ENCODE peak calls at places on chromosomes 11 and 22, in seven cellular contexts. I is heart right ventricle; J is cardiac muscle cell; T is mucosa of descending colon; G is lower lobe of right lung; P is CD4-positive, CD25-positive, alpha-beta regulatory T cell; E is PC-9. A is an unnamed sample. For H3K9me3, the result is how much of the 10 kb centered on the place peaks cover.

GRCh38 chr22:42939451-42939881 is 75.5 kb downstream of the PACSIN2 start:
- DNase-seq in G (no peak), P (no peak), E (peak), I (no peak), T (no peak), J (no peak), A (no peak)

GRCh38 chr11:100576044-100577021 is 110.8 kb upstream of the ARHGAP42 start:
- DNase-seq in I (peak), J (peak), E (peak), G (no peak), P (no peak), T (no peak), A (peak)

GRCh38 chr11:60918941-60919275 is 5.0 kb downstream of the TMEM109 start:
- DNase-seq in J (peak), I (no peak), T (no peak), E (peak), P (no peak), G (no peak), A (no peak)

GRCh38 chr22:50507421-50507990 is at the start of gene LMF2:
- DNase-seq in T (peak), J (no peak), E (peak), P (peak), G (peak), I (peak), A (no peak)

GRCh38 chr11:1778141-1778911 is 14.6 kb upstream of the CTSD start:
- DNase-seq in E (peak), G (peak), T (no peak), P (no peak), J (no peak), I (no peak), A (no peak)

GRCh38 chr22:21755855-21756284 is 20.3 kb upstream of the YPEL1 start:
- DNase-seq in T (no peak), P (no peak), G (no peak), E (no peak), I (no peak), J (peak), A (no peak)

GRCh38 chr11:135069884-135070283 is 657.8 kb upstream of the B3GAT1 start:
- DNase-seq in P (no peak), J (no peak), G (no peak), T (no peak), E (peak), I (no peak), A (no peak)

GRCh38 chr11:3920148-3920852 is 64.8 kb downstream of the STIM1 start:
- DNase-seq in I (no peak), P (peak), T (no peak), E (peak), G (peak), J (peak), A (peak)

GRCh38 chr11:3160252-3161031 is 4.7 kb downstream of the OSBPL5 start:
- DNase-seq in G (peak), J (peak), T (peak), E (no peak), I (peak), P (no peak), A (peak)

GRCh38 chr11:75639752-75640151 is 29.1 kb downstream of the MAP6 start:
- DNase-seq in I (peak), G (peak), T (peak), P (no peak), J (peak), E (no peak), A (no peak)

GRCh38 chr11:129862123-129862522 is 33.3 kb downstream of the NFRKB start:
- DNase-seq in P (no peak), E (no peak), G (no peak), T (no peak), J (no peak), I (no peak), A (no peak)

GRCh38 chr11:127994736-127995135 is 592.6 kb downstream of the ETS1 start:
- DNase-seq in T (no peak), J (peak), G (no peak), I (no peak), P (no peak), E (no peak), A (no peak)

GRCh38 chr11:111510311-111510710 is 1.9 kb downstream of the BTG4 start:
- DNase-seq in T (no peak), G (no peak), P (no peak), E (no peak), I (no peak), J (no peak), A (no peak)

GRCh38 chr11:100624346-100624745 is 62.7 kb upstream of the ARHGAP42 start:
- DNase-seq in E (no peak), I (no peak), G (no peak), P (no peak), T (no peak), J (no peak), A (no peak)

GRCh38 chr11:120326845-120327281 is 1.8 kb downstream of the TLCD5 start:
- DNase-seq in T (no peak), G (no peak), P (no peak), I (no peak), E (no peak), J (peak), A (no peak)

GRCh38 chr11:71086687-71087258 is 165.6 kb downstream of the SHANK2 start:
- DNase-seq in T (no peak), G (no peak), I (no peak), E (no peak), P (no peak), J (peak), A (no peak)

GRCh38 chr11:122167100-122167499 is 51.1 kb upstream of the BLID start:
- DNase-seq in T (no peak), J (peak), I (no peak), E (peak), P (no peak), G (no peak), A (peak)

GRCh38 chr11:113572349-113572748 is 97.2 kb upstream of the DRD2 start:
- DNase-seq in E (no peak), J (peak), P (no peak), G (no peak), I (no peak), T (no peak), A (no peak)

GRCh38 chr22:18076060-18076497 is 1.7 kb upstream of the PEX26 start:
- DNase-seq in J (peak), T (no peak), P (peak), G (peak), I (peak), E (peak), A (peak)

GRCh38 chr11:55172734-55173415 is 89.1 kb upstream of the TRIM48 start:
- DNase-seq in I (no peak), J (no peak), T (no peak), P (no peak), G (no peak), E (no peak), A (no peak)
- H3K9me3 ChIP-seq in I (half or more), J (under half), T (half or more), P (under half), G (under half), E (under half), A (under half)

GRCh38 chr22:36405221-36405631 is 17.5 kb upstream of the MYH9 start:
- DNase-seq in E (peak), P (no peak), J (no peak), T (no peak), G (no peak), I (no peak), A (no peak)
- H3K9me3 ChIP-seq in E (under half), P (under half), J (under half), T (under half), G (under half), I (under half), A (under half)

DNA sequence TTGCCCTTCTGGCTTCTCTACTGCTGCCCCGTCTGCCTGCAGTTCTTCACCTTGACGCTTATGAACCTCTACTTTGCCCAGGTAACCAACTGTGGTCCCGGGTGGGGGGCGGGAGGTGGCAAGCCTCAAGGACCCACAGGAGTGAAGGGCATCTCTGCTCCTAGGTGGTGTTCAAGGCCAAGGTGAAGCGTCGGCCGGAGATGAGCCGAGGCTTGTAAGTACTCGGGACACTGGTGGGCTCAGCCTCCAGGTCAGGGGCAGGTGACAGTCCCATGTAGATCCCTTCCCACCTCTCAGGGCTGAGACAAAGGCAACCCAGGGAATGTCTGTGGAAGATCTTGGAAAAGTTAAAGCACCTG is 1.1 kb downstream of the GPR137 start:
- DNase-seq in T (no peak), E (no peak), J (no peak), P (no peak), G (no peak), I (no peak), A (no peak)
- H3K9me3 ChIP-seq in T (under half), E (under half), J (under half), P (under half), G (under half), I (under half), A (under half)

GRCh38 chr22:30985561-30986208 is 16.6 kb downstream of the TUG1 start:
- DNase-seq in J (no peak), G (no peak), E (no peak), P (no peak), T (no peak), I (no peak), A (no peak)
- H3K9me3 ChIP-seq in J (under half), G (under half), E (under half), P (under half), T (under half), I (under half), A (under half)

DNA sequence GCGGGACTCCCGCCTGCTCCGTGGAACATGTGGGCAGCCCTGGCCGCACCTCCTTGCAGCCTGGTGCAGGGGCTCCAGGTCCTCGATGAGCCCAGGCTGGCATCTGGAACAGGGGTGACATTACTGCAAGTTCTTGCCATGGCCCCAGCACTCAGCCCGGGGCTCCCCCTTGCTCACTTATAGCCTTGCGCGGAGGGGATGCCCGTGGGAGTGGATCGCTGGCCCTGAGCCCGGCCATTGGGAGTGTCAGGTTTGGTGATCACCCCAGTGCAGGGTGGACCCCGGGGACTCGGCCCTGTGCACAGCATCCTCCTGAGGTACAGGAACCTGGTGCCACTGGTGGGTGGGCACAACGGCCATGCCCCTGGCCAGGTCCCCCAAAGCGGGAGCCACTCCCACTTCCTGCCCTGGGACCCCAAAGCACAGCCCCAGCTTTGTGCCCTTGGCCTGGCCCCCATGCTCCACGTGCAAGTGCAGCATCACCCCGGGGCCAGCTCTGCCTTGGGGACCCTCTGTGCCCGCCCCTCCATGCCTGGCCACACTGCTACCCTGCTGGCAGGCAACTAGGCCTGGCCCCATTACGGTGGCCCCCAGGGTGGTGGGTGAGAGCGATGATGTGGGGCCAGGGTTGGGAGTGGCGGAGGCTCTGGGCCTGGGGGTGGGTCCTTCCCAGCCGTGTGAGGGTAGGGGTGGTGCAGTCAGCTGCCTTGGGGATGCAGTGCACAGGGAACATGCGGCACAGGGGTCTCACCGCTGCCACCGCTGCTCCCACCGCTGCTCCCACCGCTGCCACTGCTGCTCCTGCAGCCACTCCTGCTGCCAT is 439.8 kb downstream of the TBC1D22A start:
- DNase-seq in E (no peak), J (no peak), G (no peak), I (no peak), T (no peak), P (no peak), A (no peak)
- H3K9me3 ChIP-seq in E (under half), J (under half), G (under half), I (under half), T (under half), P (under half), A (under half)

GRCh38 chr11:91773090-91773489 is 451.5 kb upstream of the FAT3 start:
- DNase-seq in I (no peak), J (peak), T (no peak), G (no peak), E (no peak), P (no peak), A (no peak)
- H3K9me3 ChIP-seq in I (under half), J (under half), T (under half), G (under half), E (under half), P (under half), A (under half)

GRCh38 chr11:124892750-124893454 is 4.8 kb downstream of the ROBO4 start:
- DNase-seq in J (peak), T (no peak), I (no peak), E (no peak), P (no peak), G (no peak), A (no peak)
- H3K9me3 ChIP-seq in J (under half), T (under half), I (under half), E (under half), P (under half), G (under half), A (under half)

A was measured in HCT116.